ENCODE peak calls at places on chromosomes 12 and 14, in six cellular contexts. J, Z, V, B, M and X are unnamed samples.

GRCh38 chr12:108821407-108822397 is 35.7 kb downstream of the SSH1 start:
- DNase-seq in Z (no peak), B (no peak), J (no peak), M (no peak), V (no peak), X (no peak)

GRCh38 chr14:71549421-71549820 is 382.8 kb upstream of the RGS6 start:
- DNase-seq in Z (no peak), M (no peak), J (no peak), B (no peak), V (no peak), X (no peak)

GRCh38 chr14:22487941-22488340 is 101.1 kb downstream of the DAD1 start:
- DNase-seq in M (no peak), B (no peak), J (no peak), V (no peak), Z (no peak), X (no peak)

GRCh38 chr12:5716221-5716620 is 228.8 kb downstream of the ANO2 start:
- DNase-seq in J (no peak), B (no peak), M (no peak), V (peak), Z (no peak), X (no peak)

GRCh38 chr12:75390156-75390898 is 562 bp upstream of the GLIPR1L2 start:
- DNase-seq in B (no peak), Z (no peak), V (no peak), M (no peak), J (no peak), X (no peak)

GRCh38 chr12:112677050-112677765 is 114.3 kb upstream of the RPH3A start:
- DNase-seq in V (no peak), B (no peak), J (no peak), Z (no peak), M (no peak), X (no peak)

GRCh38 chr14:51521764-51522163 is 129.9 kb upstream of the FRMD6 start:
- DNase-seq in Z (no peak), B (no peak), M (no peak), J (no peak), V (no peak), X (no peak)

GRCh38 chr12:122888232-122888752 is 7.6 kb downstream of the VPS37B start:
- DNase-seq in Z (no peak), V (no peak), B (no peak), M (no peak), J (peak), X (no peak)

GRCh38 chr14:47500369-47500768 is 175.0 kb downstream of the MDGA2 start:
- DNase-seq in V (no peak), B (no peak), J (no peak), Z (no peak), M (no peak), X (no peak)

GRCh38 chr12:83027021-83027723 is 340.5 kb downstream of the TMTC2 start:
- DNase-seq in B (no peak), Z (no peak), V (no peak), M (no peak), J (no peak), X (no peak)

GRCh38 chr14:24909523-24910302 is 140.2 kb downstream of the STXBP6 start:
- DNase-seq in B (no peak), J (no peak), M (no peak), V (no peak), Z (no peak), X (no peak)

GRCh38 chr14:20460458-20461229 is 590 bp downstream of the PIP4P1 start:
- DNase-seq in B (peak), V (peak), M (no peak), J (peak), Z (no peak), X (no peak)

GRCh38 chr14:26833777-26834176 is 235.9 kb upstream of the NOVA1 start:
- DNase-seq in M (no peak), Z (no peak), J (no peak), B (no peak), V (no peak), X (no peak)

GRCh38 chr12:106581543-106582263 is 1.1 kb upstream of the RFX4 start:
- DNase-seq in J (no peak), M (no peak), Z (no peak), B (no peak), V (no peak), X (no peak)

GRCh38 chr12:87107270-87107669 is 851.1 kb upstream of the MGAT4C start:
- DNase-seq in Z (no peak), M (no peak), J (no peak), V (no peak), B (no peak), X (no peak)

GRCh38 chr12:98594050-98594853 is 766 bp downstream of the SLC25A3 start:
- DNase-seq in Z (no peak), M (peak), J (no peak), B (no peak), V (peak), X (peak)

GRCh38 chr12:6263931-6264330 is 46.6 kb upstream of the PLEKHG6 start:
- DNase-seq in M (no peak), J (no peak), Z (no peak), V (no peak), B (no peak), X (no peak)

GRCh38 chr12:6954754-6955461 is 3.8 kb downstream of the PTPN6 start:
- DNase-seq in B (peak), V (no peak), J (no peak), Z (no peak), M (no peak), X (peak)

GRCh38 chr12:118874698-118875548 is 106.4 kb upstream of the SRRM4 start:
- DNase-seq in J (no peak), B (no peak), M (no peak), Z (no peak), V (no peak), X (no peak)

GRCh38 chr12:2248901-2249381 is 196.2 kb downstream of the CACNA1C start:
- DNase-seq in Z (no peak), J (no peak), V (no peak), B (peak), M (no peak), X (no peak)

GRCh38 chr12:89243786-89244185 is 108.5 kb downstream of the DUSP6 start:
- DNase-seq in B (no peak), Z (no peak), J (no peak), V (no peak), M (no peak), X (no peak)

GRCh38 chr14:101087614-101088394 is 184.3 kb upstream of the RTL1 start:
- DNase-seq in J (no peak), Z (no peak), B (no peak), M (no peak), V (no peak), X (no peak)